ENCODE peak calls at places on chromosomes 12 and 14, in eight cellular contexts. Z, D, S, C, U, T, Q and K are unnamed samples.

GRCh38 chr12:23803547-23803946 is 145.9 kb downstream of the SOX5 start:
- DNase-seq in S (peak), C (no peak), Z (no peak), Q (no peak), D (no peak), T (no peak), U (no peak), K (no peak)

GRCh38 chr14:50622978-50623377 is 45.1 kb downstream of the SAV1 start:
- DNase-seq in D (no peak), U (no peak), Q (no peak), T (no peak), S (no peak), Z (no peak), C (no peak), K (no peak)

GRCh38 chr12:67988600-67988999 is 647 bp upstream of the IFNG-AS1 start:
- DNase-seq in C (no peak), Z (no peak), S (no peak), D (no peak), Q (no peak), T (no peak), U (no peak), K (no peak)

GRCh38 chr14:69715725-69716482 is 51.0 kb upstream of the SRSF5 start:
- DNase-seq in T (no peak), C (peak), S (peak), U (no peak), Z (no peak), Q (peak), D (no peak), K (peak)

GRCh38 chr14:69543341-69544249 is 31.1 kb downstream of the CCDC177 start:
- DNase-seq in C (no peak), T (no peak), Z (no peak), Q (peak), D (peak), S (peak), U (peak), K (no peak)

GRCh38 chr12:28237423-28237822 is 47.2 kb downstream of the CCDC91 start:
- DNase-seq in T (no peak), Z (no peak), D (no peak), S (no peak), C (no peak), U (no peak), Q (no peak), K (no peak)

GRCh38 chr12:1630827-1631591 is 2.0 kb downstream of the WNT5B start:
- DNase-seq in D (no peak), Q (no peak), C (peak), T (no peak), U (no peak), S (no peak), Z (no peak), K (no peak)

GRCh38 chr14:89331398-89331797 is 85.6 kb downstream of the FOXN3 start:
- DNase-seq in Z (no peak), Q (no peak), T (no peak), U (no peak), C (no peak), S (no peak), D (no peak), K (no peak)

GRCh38 chr12:85642810-85643209 is 193.4 kb downstream of the RASSF9 start:
- DNase-seq in U (no peak), Z (no peak), Q (no peak), S (peak), D (no peak), T (no peak), C (peak), K (no peak)

GRCh38 chr12:53750812-53751335 is 905 bp downstream of the CISTR start:
- DNase-seq in U (no peak), Q (no peak), C (peak), Z (no peak), T (no peak), S (peak), D (peak), K (peak)

GRCh38 chr14:68293404-68293803 is 473.8 kb downstream of the RAD51B start:
- DNase-seq in Z (no peak), S (no peak), T (no peak), C (no peak), D (no peak), U (no peak), Q (no peak), K (peak)

GRCh38 chr12:57522887-57523705 is 472 bp downstream of the MBD6 start:
- DNase-seq in S (peak), T (peak), D (peak), Z (peak), U (no peak), C (peak), Q (peak), K (peak)

GRCh38 chr12:102958073-102958829 is 777 bp downstream of the ASCL1 start:
- DNase-seq in D (no peak), Z (no peak), U (no peak), Q (no peak), C (peak), T (no peak), S (no peak), K (no peak)

GRCh38 chr12:40032433-40033259 is 73.2 kb downstream of the SLC2A13 start:
- DNase-seq in Z (no peak), C (no peak), T (no peak), S (no peak), U (no peak), Q (no peak), D (no peak), K (no peak)

GRCh38 chr12:109462868-109463692 is 14.0 kb downstream of the KCTD10 start:
- DNase-seq in U (no peak), Q (peak), T (no peak), S (peak), C (peak), D (no peak), Z (no peak), K (peak)

GRCh38 chr14:38994721-38995120 is 108.3 kb downstream of the SEC23A start:
- DNase-seq in C (no peak), T (no peak), D (no peak), Q (no peak), U (no peak), Z (no peak), S (no peak), K (no peak)

GRCh38 chr14:66015046-66015780 is 471.0 kb upstream of the CCDC196 start:
- DNase-seq in Z (no peak), D (no peak), Q (no peak), T (no peak), C (no peak), U (no peak), S (peak), K (no peak)

GRCh38 chr12:953776-954175 is 4.3 kb upstream of the RAD52 start:
- DNase-seq in C (no peak), Z (no peak), D (no peak), U (peak), S (no peak), Q (no peak), T (no peak), K (no peak)

GRCh38 chr12:52275686-52276085 is 1.2 kb downstream of the KRT86 start:
- DNase-seq in C (no peak), T (no peak), Z (no peak), Q (no peak), S (no peak), D (no peak), U (no peak), K (no peak)

GRCh38 chr12:12094481-12094880 is 23.7 kb downstream of the BCL2L14 start:
- DNase-seq in S (no peak), Q (no peak), Z (no peak), T (no peak), U (no peak), D (no peak), C (no peak), K (no peak)

GRCh38 chr14:34981743-34982420 is 910 bp upstream of the SRP54 start:
- DNase-seq in U (no peak), Q (no peak), S (no peak), Z (peak), C (peak), T (peak), D (peak), K (no peak)

GRCh38 chr12:25254271-25254880 is 3.6 kb upstream of the KRAS start:
- DNase-seq in C (peak), T (no peak), U (no peak), D (no peak), Z (no peak), Q (no peak), S (no peak), K (no peak)

GRCh38 chr14:61564623-61565091 is 130.7 kb upstream of the HIF1A start:
- DNase-seq in U (peak), S (peak), Q (no peak), Z (no peak), T (no peak), D (no peak), C (no peak), K (no peak)

GRCh38 chr14:30553311-30553989 is 5.5 kb upstream of the G2E3 start:
- DNase-seq in Q (no peak), C (no peak), Z (no peak), T (no peak), U (peak), D (no peak), S (peak), K (no peak)

GRCh38 chr12:48041591-48042423 is 37.5 kb upstream of the COL2A1 start:
- DNase-seq in T (no peak), U (no peak), D (no peak), C (no peak), Q (no peak), S (no peak), Z (no peak), K (no peak)

GRCh38 chr14:46818147-46818546 is 166.6 kb upstream of the RPL10L start:
- DNase-seq in Q (no peak), Z (no peak), C (no peak), T (no peak), U (no peak), D (no peak), S (no peak), K (no peak)

GRCh38 chr12:50960130-50960529 is 7.8 kb downstream of the HIGD1C start:
- DNase-seq in D (no peak), C (peak), Z (no peak), Q (no peak), T (no peak), U (no peak), S (no peak), K (no peak)

GRCh38 chr12:79482323-79482722 is 208.4 kb downstream of the PAWR start:
- DNase-seq in S (peak), Q (no peak), U (no peak), D (no peak), Z (no peak), C (no peak), T (no peak), K (no peak)

GRCh38 chr12:101074940-101075680 is 134.9 kb downstream of the SLC5A8 start:
- DNase-seq in Q (no peak), C (no peak), S (peak), U (no peak), D (no peak), T (no peak), Z (no peak), K (no peak)

GRCh38 chr14:55470025-55470424 is 29.6 kb upstream of the TBPL2 start:
- DNase-seq in T (no peak), C (no peak), D (no peak), S (peak), Z (no peak), Q (no peak), U (no peak), K (no peak)

GRCh38 chr14:92991536-92991935 is 68.6 kb downstream of the CHGA start:
- DNase-seq in D (no peak), Z (no peak), T (no peak), S (no peak), U (no peak), Q (no peak), C (no peak), K (no peak)

GRCh38 chr12:58443981-58444371 is 476.3 kb downstream of the LRIG3 start:
- DNase-seq in Q (no peak), T (no peak), C (no peak), S (peak), Z (no peak), D (no peak), U (no peak), K (peak)

GRCh38 chr14:44803239-44803905 is 158.4 kb downstream of the KLHL28 start:
- DNase-seq in D (no peak), Z (no peak), C (peak), U (no peak), S (peak), Q (no peak), T (no peak), K (no peak)

GRCh38 chr14:61516957-61517356 is 178.4 kb upstream of the HIF1A start:
- DNase-seq in Q (no peak), Z (no peak), U (no peak), T (no peak), S (no peak), C (no peak), D (no peak), K (no peak)

GRCh38 chr12:112146123-112146522 is 20.8 kb downstream of the TRAFD1 start:
- DNase-seq in S (no peak), T (no peak), C (no peak), D (no peak), U (no peak), Z (no peak), Q (peak), K (no peak)

GRCh38 chr12:20128926-20129325 is 239.4 kb upstream of the PDE3A start:
- DNase-seq in S (no peak), U (no peak), Z (no peak), T (no peak), D (no peak), Q (no peak), C (no peak), K (no peak)

GRCh38 chr12:17132336-17132735 is 526.4 kb upstream of the LMO3 start:
- DNase-seq in Z (no peak), C (no peak), T (no peak), D (no peak), S (no peak), Q (no peak), U (no peak), K (no peak)

GRCh38 chr12:46470975-46471374 is 98.4 kb upstream of the SLC38A2 start:
- DNase-seq in S (no peak), Q (no peak), T (no peak), U (no peak), D (no peak), C (no peak), Z (no peak), K (no peak)

GRCh38 chr12:121532503-121533390 is 48.1 kb downstream of the KDM2B start:
- DNase-seq in D (no peak), Q (no peak), T (no peak), U (no peak), S (no peak), C (no peak), Z (no peak), K (no peak)